ENCODE peak calls at places on chromosome 12, in seven cellular contexts. B, R, K, O, C, U and Z are unnamed samples.

GRCh38 chr12:52086366-52086765 is 6.9 kb downstream of the SMIM41 start:
- DNase-seq in R (no peak), U (no peak), C (no peak), K (peak), O (no peak), B (no peak), Z (no peak)

GRCh38 chr12:112973016-112973711 is 5.2 kb upstream of the OAS2 start:
- DNase-seq in C (no peak), K (peak), B (no peak), R (no peak), O (no peak), U (no peak), Z (no peak)

GRCh38 chr12:47307680-47308399 is 228.1 kb upstream of the AMIGO2 start:
- DNase-seq in B (no peak), O (peak), C (peak), R (peak), U (peak), K (peak), Z (no peak)

GRCh38 chr12:44667461-44667860 is 208.7 kb downstream of the NELL2 start:
- DNase-seq in R (no peak), K (no peak), C (no peak), B (no peak), U (no peak), O (no peak), Z (no peak)

GRCh38 chr12:22443379-22444316 is 100.7 kb downstream of the C2CD5 start:
- DNase-seq in B (peak), C (peak), U (peak), K (peak), O (peak), R (peak), Z (no peak)

GRCh38 chr12:104680070-104680469 is 223.3 kb downstream of the CHST11 start:
- DNase-seq in U (peak), B (no peak), R (peak), O (no peak), K (peak), C (no peak), Z (no peak)

GRCh38 chr12:104499668-104500328 is 43.0 kb downstream of the CHST11 start:
- DNase-seq in U (no peak), O (no peak), R (no peak), K (no peak), B (no peak), C (no peak), Z (no peak)

GRCh38 chr12:113056631-113057488 is at the start of gene DTX1:
- DNase-seq in U (peak), K (peak), B (peak), R (no peak), O (no peak), C (no peak), Z (peak)

GRCh38 chr12:2652401-2653081 is 142.2 kb upstream of the FKBP4 start:
- DNase-seq in B (no peak), O (no peak), C (no peak), U (no peak), R (no peak), K (no peak), Z (no peak)

GRCh38 chr12:68611094-68611818 is 557 bp downstream of the RAP1B start:
- DNase-seq in O (peak), R (peak), K (peak), U (peak), C (peak), B (peak), Z (no peak)

GRCh38 chr12:21330682-21331253 is 3.9 kb downstream of the SLCO1A2 start:
- DNase-seq in K (peak), O (no peak), C (no peak), U (no peak), R (peak), B (no peak), Z (no peak)

GRCh38 chr12:127485528-127485927 is 781.4 kb upstream of the TMEM132C start:
- DNase-seq in C (peak), B (no peak), U (no peak), R (peak), K (peak), O (peak), Z (no peak)

GRCh38 chr12:92439397-92439779 is 263.4 kb upstream of the PLEKHG7 start:
- DNase-seq in K (peak), R (peak), U (no peak), C (no peak), B (no peak), O (no peak), Z (no peak)

GRCh38 chr12:109572506-109572845 is 828 bp downstream of the MMAB start:
- DNase-seq in B (no peak), U (no peak), R (no peak), K (no peak), O (no peak), C (no peak), Z (no peak)

GRCh38 chr12:69897744-69898143 is 72.7 kb downstream of the MYRFL start:
- DNase-seq in R (peak), O (peak), K (peak), B (peak), C (no peak), U (no peak), Z (no peak)

GRCh38 chr12:32089156-32089950 is 17.3 kb upstream of the BICD1 start:
- DNase-seq in R (peak), B (no peak), K (peak), U (no peak), C (no peak), O (no peak), Z (no peak)

GRCh38 chr12:27061317-27061716 is 21.1 kb downstream of the C12orf71 start:
- DNase-seq in O (no peak), U (no peak), C (no peak), K (no peak), B (no peak), R (no peak), Z (no peak)

GRCh38 chr12:168763-169525 is 45.0 kb downstream of the SLC6A12 start:
- DNase-seq in B (no peak), O (no peak), R (no peak), U (no peak), C (no peak), K (no peak), Z (no peak)